ENCODE peak calls at places on chromosomes 1 and 21, in six cellular contexts. Y, A, U, D, T and R are unnamed samples.
A peak's percentile ranks its signal among the peaks of the same experiment; 100 is the strongest.

GRCh38 chr1:178646821-178647220 is 78.2 kb upstream of the RALGPS2 start:
- DNase-seq in U (no peak), A (no peak), T (no peak), D (no peak), Y (no peak), R (no peak)

GRCh38 chr1:10431065-10431730 is 965 bp downstream of the CENPS start:
- DNase-seq in A (no peak), T (no peak), D (peak; percentile 33), U (no peak), Y (no peak), R (no peak)

GRCh38 chr1:89942825-89943658 is 51.9 kb upstream of the ZNF326 start:
- DNase-seq in U (no peak), Y (no peak), A (no peak), T (peak; percentile 26), D (peak; percentile 88), R (no peak)

GRCh38 chr1:26838474-26839338 is 12.2 kb downstream of the ZDHHC18 start:
- DNase-seq in A (no peak), D (peak; percentile 57), U (peak; percentile 33), T (no peak), Y (no peak), R (no peak)

GRCh38 chr21:15928686-15929085 is 198.9 kb downstream of the USP25 start:
- DNase-seq in U (no peak), A (no peak), D (no peak), T (no peak), Y (no peak), R (no peak)

GRCh38 chr1:200409761-200410565 is at the start of gene ZNF281:
- DNase-seq in A (peak; percentile 91), D (peak; percentile 95), U (peak; percentile 95), Y (peak; percentile 97), T (peak; percentile 92), R (peak; percentile 94)

GRCh38 chr1:43199093-43199726 is 27.1 kb downstream of the CFAP57 start:
- DNase-seq in D (no peak), Y (no peak), U (no peak), T (no peak), A (no peak), R (no peak)

GRCh38 chr1:204319462-204319861 is 40.3 kb downstream of the PLEKHA6 start:
- DNase-seq in T (no peak), A (no peak), Y (no peak), U (no peak), D (peak; percentile 78), R (no peak)

GRCh38 chr21:26405071-26405470 is 168.0 kb downstream of the CYYR1 start:
- DNase-seq in D (peak; percentile 80), A (no peak), Y (no peak), U (no peak), T (no peak), R (no peak)

GRCh38 chr1:79554620-79555160 is 548.2 kb upstream of the ADGRL4 start:
- DNase-seq in D (no peak), A (no peak), T (no peak), U (no peak), Y (no peak), R (no peak)

GRCh38 chr1:91809267-91809666 is 76.7 kb downstream of the TGFBR3 start:
- DNase-seq in T (no peak), U (no peak), Y (no peak), D (no peak), A (no peak), R (no peak)

GRCh38 chr1:112625696-112626095 is 6.1 kb downstream of the CAPZA1 start:
- DNase-seq in D (peak; percentile 47), A (no peak), T (no peak), Y (no peak), U (no peak), R (no peak)

GRCh38 chr1:82329226-82329625 is 528.5 kb downstream of the ADGRL2 start:
- DNase-seq in D (peak; percentile 12), T (no peak), U (no peak), Y (no peak), A (no peak), R (no peak)

GRCh38 chr1:26786437-26787380 is 1.0 kb upstream of the PIGV start:
- DNase-seq in U (peak; percentile 30), A (no peak), D (peak; percentile 89), Y (no peak), T (no peak), R (peak; percentile 32)

GRCh38 chr21:42121792-42122191 is 50.7 kb downstream of the UMODL1 start:
- DNase-seq in A (no peak), T (no peak), U (no peak), Y (no peak), D (no peak), R (no peak)

GRCh38 chr1:43706598-43707190 is 642 bp upstream of the ST3GAL3 start:
- DNase-seq in Y (peak; percentile 11), T (no peak), D (peak; percentile 26), A (no peak), U (peak; percentile 24), R (peak; percentile 22)

GRCh38 chr1:243890576-243890975 is 40.5 kb upstream of the AKT3 start:
- DNase-seq in U (no peak), T (no peak), D (peak; percentile 51), Y (no peak), A (no peak), R (no peak)

GRCh38 chr1:54715493-54716298 is at the start of gene TTC4:
- DNase-seq in T (peak; percentile 66), D (peak; percentile 79), Y (peak; percentile 66), U (peak; percentile 82), A (peak; percentile 70), R (peak; percentile 72)

GRCh38 chr1:68796888-68797287 is 300.0 kb upstream of the DEPDC1 start:
- DNase-seq in A (no peak), T (no peak), D (no peak), Y (no peak), U (no peak), R (no peak)

GRCh38 chr1:58468612-58469493 is 77.7 kb downstream of the OMA1 start:
- DNase-seq in T (no peak), D (no peak), A (no peak), U (no peak), Y (no peak), R (no peak)

GRCh38 chr1:12153181-12153785 is 13.5 kb upstream of the TNFRSF1B start:
- DNase-seq in T (no peak), Y (no peak), A (no peak), U (no peak), D (peak; percentile 74), R (no peak)